ENCODE peak calls at places on chromosomes 16 and 17, in four cellular contexts. D is pancreas, V is IMR-90, Q is A549. O is an unnamed sample.

GRCh38 chr17:55420776-55421178 is 858 bp downstream of the MMD start:
- DNase-seq in D (peak; percentile 16), Q (peak; percentile 41), V (no peak), O (no peak)

GRCh38 chr17:33967608-33968349 is 287.3 kb upstream of the CCL2 start:
- DNase-seq in V (no peak), D (no peak), Q (no peak), O (no peak)

GRCh38 chr17:41691031-41691777 is 2.5 kb downstream of the EIF1 start:
- DNase-seq in Q (no peak), V (peak; percentile 2), D (no peak), O (no peak)

GRCh38 chr16:25012525-25012991 is 2.6 kb downstream of the ARHGAP17 start:
- DNase-seq in Q (no peak), D (no peak), V (peak; percentile 76), O (no peak)

GRCh38 chr17:67293251-67294203 is 48.5 kb upstream of the HELZ start:
- DNase-seq in V (peak; percentile 29), D (peak; percentile 50), Q (peak; percentile 74), O (peak; percentile 71)

GRCh38 chr17:13601776-13602551 is at the start of gene HS3ST3A1:
- DNase-seq in Q (no peak), V (peak; percentile 82), D (no peak), O (no peak)

GRCh38 chr17:81821603-81822311 is 11.3 kb downstream of the MCRIP1 start:
- DNase-seq in Q (peak; percentile 93), D (peak; percentile 97), V (peak; percentile 29), O (no peak)

GRCh38 chr17:78174870-78175642 is 6.7 kb downstream of the SYNGR2 start:
- DNase-seq in V (no peak), D (peak; percentile 86), Q (no peak), O (no peak)

GRCh38 chr17:82411396-82412053 is 6.6 kb upstream of the HEXD start:
- DNase-seq in V (no peak), D (no peak), Q (no peak), O (no peak)

GRCh38 chr17:1259910-1260389 is 10.3 kb upstream of the BHLHA9 start:
- DNase-seq in D (no peak), Q (no peak), V (no peak), O (no peak)

GRCh38 chr17:41150026-41150425 is 401 bp upstream of the KRTAP4-5 start:
- DNase-seq in D (no peak), Q (no peak), V (no peak), O (no peak)

GRCh38 chr17:3754458-3755334 is 31.0 kb downstream of the HASPIN start:
- DNase-seq in D (peak; percentile 98), V (no peak), Q (no peak), O (peak; percentile 84)

GRCh38 chr17:50314456-50315011 is 31.4 kb upstream of the XYLT2 start:
- DNase-seq in V (no peak), Q (no peak), D (no peak), O (no peak)

GRCh38 chr17:64777413-64778101 is 115.5 kb upstream of the SMURF2 start:
- DNase-seq in Q (no peak), D (peak; percentile 63), V (no peak), O (no peak)

GRCh38 chr16:80803341-80804060 is 897 bp downstream of the CDYL2 start:
- DNase-seq in D (peak; percentile 32), V (no peak), Q (no peak), O (peak; percentile 16)

GRCh38 chr17:38851434-38851833 is 2.1 kb downstream of the RPL23 start:
- DNase-seq in Q (no peak), D (no peak), V (no peak), O (no peak)

GRCh38 chr17:48058393-48059124 is 10.4 kb downstream of the NFE2L1 start:
- DNase-seq in V (no peak), Q (no peak), D (no peak), O (no peak)

GRCh38 chr17:29148790-29149430 is 31.3 kb downstream of the MYO18A start:
- DNase-seq in D (peak; percentile 89), V (peak; percentile 90), Q (peak; percentile 92), O (peak; percentile 92)

GRCh38 chr17:42059815-42060214 is 9.4 kb upstream of the C17orf113 start:
- DNase-seq in Q (no peak), D (no peak), V (no peak), O (no peak)

GRCh38 chr17:80284631-80285030 is 24.0 kb downstream of the RNF213 start:
- DNase-seq in Q (no peak), V (no peak), D (no peak), O (no peak)

GRCh38 chr16:18932243-18932997 is 6.2 kb upstream of the SMG1 start:
- DNase-seq in V (peak; percentile 43), Q (no peak), D (no peak), O (no peak)

GRCh38 chr16:539901-540530 is 12.5 kb downstream of the CAPN15 start:
- DNase-seq in Q (no peak), V (peak; percentile 88), D (no peak), O (no peak)

GRCh38 chr17:44197980-44198720 is 1.5 kb downstream of the ATXN7L3 start:
- DNase-seq in Q (peak; percentile 75), V (peak; percentile 41), D (no peak), O (peak; percentile 22)

GRCh38 chr16:90019543-90020259 is 445 bp upstream of the DBNDD1 start:
- DNase-seq in D (peak; percentile 48), V (peak; percentile 89), Q (peak; percentile 58), O (no peak)

GRCh38 chr16:67396159-67396774 is 3.0 kb upstream of the TPPP3 start:
- DNase-seq in V (peak; percentile 78), Q (peak; percentile 67), D (peak; percentile 97), O (no peak)

GRCh38 chr17:46140645-46141197 is 52.5 kb downstream of the KANSL1 start:
- DNase-seq in D (no peak), Q (no peak), V (no peak), O (no peak)

GRCh38 chr16:54685682-54686081 is 245.0 kb upstream of the IRX5 start:
- DNase-seq in D (no peak), Q (no peak), V (no peak), O (no peak)

GRCh38 chr16:68972720-68973119 is 129.4 kb downstream of the TANGO6 start:
- DNase-seq in Q (peak; percentile 45), V (peak; percentile 70), D (no peak), O (no peak)

GRCh38 chr17:51461578-51462004 is 201.2 kb downstream of the UTP18 start:
- DNase-seq in D (peak; percentile 42), Q (peak; percentile 81), V (peak; percentile 23), O (peak; percentile 47)

GRCh38 chr17:350706-351435 is 1.7 kb downstream of the RPH3AL start:
- DNase-seq in Q (peak; percentile 86), V (no peak), D (peak; percentile 76), O (no peak)

GRCh38 chr16:77859493-77860232 is 71.3 kb downstream of the VAT1L start:
- DNase-seq in D (no peak), Q (no peak), V (no peak), O (no peak)

GRCh38 chr16:83409347-83409746 is 398.4 kb upstream of the HSBP1 start:
- DNase-seq in D (no peak), V (no peak), Q (no peak), O (no peak)

GRCh38 chr16:3611145-3611977 is at the start of gene SLX4:
- DNase-seq in V (peak; percentile 86), Q (peak; percentile 98), D (peak; percentile 88), O (peak; percentile 79)
- TF ChIP-seq CTCF in V (no peak), Q (no peak), D (no peak), O (no peak)

GRCh38 chr17:73121513-73121912 is 29.0 kb upstream of the SLC39A11 start:
- DNase-seq in Q (no peak), D (no peak), V (no peak), O (no peak)

GRCh38 chr17:73122953-73123605 is 30.6 kb upstream of the SLC39A11 start:
- DNase-seq in V (no peak), D (no peak), Q (no peak), O (no peak)

GRCh38 chr17:73119631-73120030 is 27.1 kb upstream of the SLC39A11 start:
- DNase-seq in D (no peak), Q (no peak), V (no peak), O (no peak)

GRCh38 chr17:73126716-73127473 is 34.4 kb upstream of the SLC39A11 start:
- DNase-seq in D (no peak), Q (no peak), V (peak; percentile 13), O (no peak)

DNA sequence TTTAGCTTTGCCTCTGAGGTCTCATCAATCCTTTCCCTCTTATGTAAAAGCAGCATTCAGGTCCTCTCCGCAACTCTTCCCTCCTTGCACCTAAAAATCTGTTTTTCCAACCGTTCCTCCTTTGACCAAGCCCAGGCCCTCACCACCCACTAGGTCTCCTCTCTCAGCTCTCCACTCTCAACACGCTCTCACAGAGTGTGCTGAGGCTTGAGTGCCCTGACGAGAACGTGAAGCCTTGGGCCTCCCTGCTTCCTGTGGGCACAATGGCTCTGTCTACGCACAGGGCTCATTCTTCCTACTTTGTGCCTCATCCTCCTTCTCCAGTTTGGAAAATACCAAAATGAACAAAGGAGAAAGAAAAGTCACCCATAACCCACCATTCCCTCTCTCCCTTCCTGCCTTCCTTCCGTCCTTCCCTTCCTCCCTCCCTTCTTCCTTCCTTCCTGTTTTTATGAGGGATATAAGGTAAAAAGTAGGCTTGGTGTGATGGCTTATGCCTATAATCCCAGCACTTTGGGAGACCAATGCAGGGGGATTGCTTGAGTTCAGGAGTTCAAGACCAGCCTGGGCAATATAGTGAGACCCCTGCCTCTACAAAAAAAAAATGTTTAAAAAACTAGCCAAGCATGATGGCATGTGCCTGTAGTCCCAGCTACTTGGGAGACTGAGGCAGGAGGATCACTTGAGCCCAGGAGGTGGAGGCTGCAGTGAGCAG is 31.3 kb upstream of the SLC39A11 start:
- DNase-seq in Q (no peak), V (no peak), D (no peak), O (no peak)
- H3K27ac ChIP-seq in Q (no peak overlapping the region), V (no peak overlapping the region), D (no peak overlapping the region), O (no peak overlapping the region)

GRCh38 chr16:85676466-85676865 is 12.3 kb downstream of the GINS2 start:
- DNase-seq in V (no peak), Q (no peak), D (no peak), O (no peak)

GRCh38 chr16:85673529-85674417 is 15.0 kb downstream of the GINS2 start:
- DNase-seq in V (peak; percentile 75), Q (no peak), D (peak; percentile 85), O (no peak)

GRCh38 chr16:85674418-85674755 is 14.4 kb downstream of the GINS2 start:
- DNase-seq in Q (no peak), D (no peak), V (no peak), O (no peak)

GRCh38 chr16:85674828-85675227 is 13.9 kb downstream of the GINS2 start:
- DNase-seq in D (no peak), Q (no peak), V (no peak), O (no peak)

GRCh38 chr16:85675528-85675927 is 13.2 kb downstream of the GINS2 start:
- DNase-seq in Q (peak; percentile 36), V (peak; percentile 56), D (no peak), O (no peak)
- TF ChIP-seq CTCF in Q (peak; percentile 53), V (peak; percentile 57), D (no peak), O (no peak)

DNA sequence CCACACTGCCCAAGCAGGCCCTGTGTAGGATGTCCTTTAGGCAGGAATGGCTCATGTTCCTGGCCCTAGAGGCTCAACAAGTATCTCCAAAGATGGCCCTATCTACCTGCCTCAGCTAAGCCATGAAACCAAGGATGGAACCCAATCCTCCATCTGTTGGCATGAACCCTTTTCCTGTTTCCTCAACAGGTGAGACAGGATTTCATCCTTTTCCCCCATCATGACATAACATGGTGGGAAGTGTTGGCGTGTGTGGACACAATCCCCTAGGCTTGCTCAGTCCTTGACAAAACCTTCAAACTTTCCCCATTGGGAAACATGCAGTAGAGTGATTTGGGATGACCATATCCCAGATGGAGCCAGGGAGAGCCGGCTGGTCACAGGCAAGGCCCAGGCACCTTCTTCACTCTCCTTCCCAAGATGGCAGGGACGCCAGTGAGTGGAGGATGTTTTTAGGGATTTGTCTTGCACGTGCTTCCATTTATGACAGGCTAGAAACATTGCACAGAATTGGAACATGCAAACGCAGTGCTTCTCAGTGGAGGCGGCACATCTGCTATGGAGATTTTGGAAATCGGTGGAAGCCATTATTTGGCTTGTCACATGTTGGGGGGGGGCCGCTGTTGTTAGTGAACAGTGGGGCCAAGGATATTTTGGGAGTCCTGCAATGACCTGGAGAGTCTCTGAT is 77.0 kb downstream of the MYH11 start:
- DNase-seq in V (no peak), Q (no peak), D (no peak), O (no peak)
- H3K27ac ChIP-seq in V (no peak overlapping the region), Q (no peak overlapping the region), D (no peak overlapping the region), O (no peak overlapping the region)